ENCODE peak calls at places on chromosomes 7 and 10, in six cellular contexts. Y, B, X, R, G and S are unnamed samples.

GRCh38 chr7:157153260-157153659 is 14.5 kb downstream of the UBE3C start:
- DNase-seq in R (no peak), G (no peak), B (no peak), Y (no peak), X (no peak), S (no peak)

GRCh38 chr10:81570878-81571794 is 303.9 kb upstream of the NRG3 start:
- DNase-seq in X (no peak), G (no peak), R (peak), Y (no peak), B (no peak), S (no peak)

GRCh38 chr7:25029075-25029474 is 49.1 kb upstream of the OSBPL3 start:
- DNase-seq in Y (no peak), B (no peak), G (no peak), X (no peak), R (no peak), S (no peak)

GRCh38 chr10:72087392-72087968 is 871 bp downstream of the SPOCK2 start:
- DNase-seq in B (no peak), R (peak), X (peak), G (no peak), Y (no peak), S (no peak)

GRCh38 chr7:122528879-122529481 is 169.9 kb downstream of the RNF133 start:
- DNase-seq in Y (peak), R (no peak), X (no peak), G (no peak), B (no peak), S (peak)

GRCh38 chr7:27110977-27111752 is 8.7 kb upstream of the HOXA2 start:
- DNase-seq in G (no peak), X (no peak), B (no peak), R (no peak), Y (no peak), S (no peak)

GRCh38 chr10:119807960-119808697 is 64.5 kb downstream of the MCMBP start:
- DNase-seq in G (no peak), B (no peak), Y (no peak), X (no peak), R (no peak), S (no peak)

GRCh38 chr7:141220263-141220662 is 146.4 kb downstream of the TMEM178B start:
- DNase-seq in Y (peak), X (no peak), R (no peak), B (no peak), G (no peak), S (peak)

GRCh38 chr10:90885176-90885575 is 13.4 kb downstream of the RPP30 start:
- DNase-seq in Y (no peak), G (no peak), X (no peak), R (no peak), B (no peak), S (no peak)

GRCh38 chr7:100444311-100445278 is 8.3 kb upstream of the PPP1R35 start:
- DNase-seq in Y (no peak), B (no peak), R (peak), X (peak), G (peak), S (peak)

GRCh38 chr10:19014034-19014433 is 34.6 kb upstream of the MALRD1 start:
- DNase-seq in B (no peak), G (no peak), Y (no peak), R (no peak), X (no peak), S (no peak)

GRCh38 chr7:101631224-101631714 is 2.2 kb upstream of the MYL10 start:
- DNase-seq in G (no peak), X (no peak), R (no peak), B (no peak), Y (no peak), S (no peak)

GRCh38 chr10:37495415-37495814 is 362.0 kb downstream of the ZNF248 start:
- DNase-seq in B (no peak), G (no peak), Y (no peak), R (no peak), X (no peak), S (no peak)

GRCh38 chr10:60480865-60481563 is 91.3 kb upstream of the ANK3 start:
- DNase-seq in Y (no peak), G (no peak), R (no peak), B (no peak), X (no peak), S (no peak)

GRCh38 chr10:22853906-22854447 is 73.9 kb upstream of the ARMC3 start:
- DNase-seq in Y (no peak), G (no peak), R (no peak), X (no peak), B (no peak), S (no peak)

GRCh38 chr7:124764847-124765400 is 668 bp downstream of the GPR37 start:
- DNase-seq in B (no peak), Y (no peak), X (peak), G (peak), R (peak), S (no peak)

GRCh38 chr7:23593706-23594105 is 3.5 kb upstream of the CCDC126 start:
- DNase-seq in G (no peak), B (no peak), R (no peak), X (no peak), Y (no peak), S (no peak)

GRCh38 chr10:46247808-46248569 is 38.8 kb upstream of the ANTXRL start:
- DNase-seq in G (peak), Y (no peak), R (peak), X (no peak), B (no peak), S (peak)

GRCh38 chr10:50224330-50224952 is 26.9 kb downstream of the ASAH2 start:
- DNase-seq in R (no peak), Y (peak), B (no peak), X (peak), G (peak), S (no peak)

GRCh38 chr7:111560773-111561658 is 1.3 kb downstream of the IMMP2L start:
- DNase-seq in B (no peak), X (no peak), Y (no peak), G (no peak), R (no peak), S (peak)

GRCh38 chr10:112793197-112793921 is 156.7 kb upstream of the TCF7L2 start:
- DNase-seq in X (peak), R (no peak), G (no peak), Y (peak), B (no peak), S (no peak)

GRCh38 chr7:48111596-48111995 is 22.5 kb downstream of the UPP1 start:
- DNase-seq in Y (no peak), B (no peak), G (no peak), X (no peak), R (no peak), S (no peak)

GRCh38 chr7:29239638-29240037 is 45.1 kb downstream of the CHN2 start:
- DNase-seq in Y (no peak), X (no peak), B (no peak), G (no peak), R (no peak), S (peak)

GRCh38 chr7:73909051-73909941 is 48.3 kb downstream of the TMEM270 start:
- DNase-seq in Y (no peak), G (no peak), B (no peak), R (no peak), X (no peak), S (no peak)

GRCh38 chr10:79407811-79408795 is 37.3 kb downstream of the ZCCHC24 start:
- DNase-seq in X (peak), Y (no peak), G (no peak), R (peak), B (no peak), S (no peak)

GRCh38 chr7:103131225-103131624 is 17.7 kb downstream of the NAPEPLD start:
- DNase-seq in R (no peak), X (no peak), B (no peak), Y (no peak), G (no peak), S (no peak)

GRCh38 chr7:40827217-40828085 is 692.6 kb downstream of the SUGCT start:
- DNase-seq in R (no peak), G (no peak), Y (no peak), B (no peak), X (no peak), S (no peak)

GRCh38 chr7:12630615-12630884 is 56.9 kb upstream of the ARL4A start:
- DNase-seq in B (no peak), R (no peak), X (no peak), G (no peak), Y (peak), S (no peak)

GRCh38 chr7:21616796-21617436 is 74.1 kb downstream of the DNAH11 start:
- DNase-seq in Y (no peak), R (no peak), G (no peak), B (no peak), X (no peak), S (no peak)

GRCh38 chr7:26398436-26399308 is 107.0 kb downstream of the SNX10 start:
- DNase-seq in Y (peak), B (no peak), X (peak), G (peak), R (peak), S (peak)

GRCh38 chr10:21413680-21414079 is 111.8 kb downstream of the SKIDA1 start:
- DNase-seq in R (no peak), X (no peak), G (no peak), B (no peak), Y (no peak), S (no peak)